ENCODE peak calls at places on chromosomes 11 and 22, in ten cellular contexts. One of them, this sample, is unnamed.

GRCh38 chr22:29163808-29164207 is 41.9 kb upstream of the EMID1 start:
- DNase-seq in fibroblast of pulmonary artery: no peak
- DNase-seq in tibial artery: no peak
- DNase-seq in esophagus muscularis mucosa: no peak
- DNase-seq in fibroblast of mammary gland: no peak
- DNase-seq in stomach: no peak
- DNase-seq in nephron progenitor cell: no peak
- DNase-seq in GM23338: no peak
- DNase-seq in left ventricle myocardium inferior: no peak
- DNase-seq in GM10248: no peak
- DNase-seq in this sample: no peak

GRCh38 chr22:35883028-35883620 is 145.5 kb downstream of the RBFOX2 start:
- DNase-seq in fibroblast of pulmonary artery: peak
- DNase-seq in tibial artery: no peak
- DNase-seq in esophagus muscularis mucosa: no peak
- DNase-seq in fibroblast of mammary gland: peak
- DNase-seq in stomach: no peak
- DNase-seq in nephron progenitor cell: no peak
- DNase-seq in GM23338: peak
- DNase-seq in left ventricle myocardium inferior: no peak
- DNase-seq in GM10248: no peak
- DNase-seq in this sample: no peak

GRCh38 chr11:30282289-30282631 is 40.6 kb upstream of the ARL14EP start:
- DNase-seq in fibroblast of pulmonary artery: no peak
- DNase-seq in tibial artery: no peak
- DNase-seq in esophagus muscularis mucosa: no peak
- DNase-seq in fibroblast of mammary gland: no peak
- DNase-seq in stomach: no peak
- DNase-seq in nephron progenitor cell: no peak
- DNase-seq in GM23338: peak
- DNase-seq in left ventricle myocardium inferior: no peak
- DNase-seq in GM10248: no peak
- DNase-seq in this sample: no peak

GRCh38 chr11:56842829-56843794 is 94.6 kb upstream of the OR9G4 start:
- DNase-seq in fibroblast of pulmonary artery: no peak
- DNase-seq in tibial artery: no peak
- DNase-seq in esophagus muscularis mucosa: no peak
- DNase-seq in fibroblast of mammary gland: no peak
- DNase-seq in stomach: no peak
- DNase-seq in nephron progenitor cell: no peak
- DNase-seq in GM23338: no peak
- DNase-seq in left ventricle myocardium inferior: no peak
- DNase-seq in GM10248: no peak
- DNase-seq in this sample: no peak

GRCh38 chr11:121722431-121723256 is 269.9 kb upstream of the SORL1-AS1 start:
- DNase-seq in fibroblast of pulmonary artery: peak
- DNase-seq in tibial artery: peak
- DNase-seq in esophagus muscularis mucosa: peak
- DNase-seq in fibroblast of mammary gland: peak
- DNase-seq in stomach: peak
- DNase-seq in nephron progenitor cell: peak
- DNase-seq in GM23338: peak
- DNase-seq in left ventricle myocardium inferior: peak
- DNase-seq in GM10248: peak
- DNase-seq in this sample: peak

GRCh38 chr11:115616941-115617340 is 112.7 kb upstream of the CADM1 start:
- DNase-seq in fibroblast of pulmonary artery: no peak
- DNase-seq in tibial artery: no peak
- DNase-seq in esophagus muscularis mucosa: no peak
- DNase-seq in fibroblast of mammary gland: peak
- DNase-seq in stomach: no peak
- DNase-seq in nephron progenitor cell: peak
- DNase-seq in GM23338: no peak
- DNase-seq in left ventricle myocardium inferior: peak
- DNase-seq in GM10248: no peak
- DNase-seq in this sample: no peak

GRCh38 chr11:8833568-8834275 is 77.3 kb upstream of the AKIP1 start:
- DNase-seq in fibroblast of pulmonary artery: no peak
- DNase-seq in tibial artery: no peak
- DNase-seq in esophagus muscularis mucosa: no peak
- DNase-seq in fibroblast of mammary gland: peak
- DNase-seq in stomach: no peak
- DNase-seq in nephron progenitor cell: no peak
- DNase-seq in GM23338: peak
- DNase-seq in left ventricle myocardium inferior: no peak
- DNase-seq in GM10248: no peak
- DNase-seq in this sample: peak

GRCh38 chr22:39139933-39140332 is 12.5 kb downstream of the CBX7 start:
- DNase-seq in fibroblast of pulmonary artery: no peak
- DNase-seq in tibial artery: no peak
- DNase-seq in esophagus muscularis mucosa: no peak
- DNase-seq in fibroblast of mammary gland: no peak
- DNase-seq in stomach: no peak
- DNase-seq in nephron progenitor cell: no peak
- DNase-seq in GM23338: no peak
- DNase-seq in left ventricle myocardium inferior: no peak
- DNase-seq in GM10248: no peak
- DNase-seq in this sample: no peak

GRCh38 chr11:69497221-69497787 is 15.8 kb downstream of the LINC01488 start:
- DNase-seq in fibroblast of pulmonary artery: peak
- DNase-seq in tibial artery: peak
- DNase-seq in esophagus muscularis mucosa: no peak
- DNase-seq in fibroblast of mammary gland: peak
- DNase-seq in stomach: peak
- DNase-seq in nephron progenitor cell: peak
- DNase-seq in GM23338: peak
- DNase-seq in left ventricle myocardium inferior: peak
- DNase-seq in GM10248: no peak
- DNase-seq in this sample: no peak

GRCh38 chr22:20615533-20616450 is 108.4 kb downstream of the MED15 start:
- DNase-seq in fibroblast of pulmonary artery: no peak
- DNase-seq in tibial artery: no peak
- DNase-seq in esophagus muscularis mucosa: no peak
- DNase-seq in fibroblast of mammary gland: no peak
- DNase-seq in stomach: no peak
- DNase-seq in nephron progenitor cell: no peak
- DNase-seq in GM23338: peak
- DNase-seq in left ventricle myocardium inferior: no peak
- DNase-seq in GM10248: no peak
- DNase-seq in this sample: no peak

GRCh38 chr22:20430641-20431519 is 6.7 kb downstream of the SCARF2 start:
- DNase-seq in fibroblast of pulmonary artery: no peak
- DNase-seq in tibial artery: no peak
- DNase-seq in esophagus muscularis mucosa: no peak
- DNase-seq in fibroblast of mammary gland: no peak
- DNase-seq in stomach: peak
- DNase-seq in nephron progenitor cell: peak
- DNase-seq in GM23338: peak
- DNase-seq in left ventricle myocardium inferior: peak
- DNase-seq in GM10248: no peak
- DNase-seq in this sample: no peak

GRCh38 chr11:64593156-64594105 is 2.4 kb downstream of the SLC22A12 start:
- DNase-seq in fibroblast of pulmonary artery: no peak
- DNase-seq in tibial artery: no peak
- DNase-seq in esophagus muscularis mucosa: no peak
- DNase-seq in fibroblast of mammary gland: no peak
- DNase-seq in stomach: no peak
- DNase-seq in nephron progenitor cell: no peak
- DNase-seq in GM23338: no peak
- DNase-seq in left ventricle myocardium inferior: no peak
- DNase-seq in GM10248: no peak
- DNase-seq in this sample: no peak

GRCh38 chr22:38196791-38197429 is 4.9 kb upstream of the MAFF start:
- DNase-seq in fibroblast of pulmonary artery: no peak
- DNase-seq in tibial artery: no peak
- DNase-seq in esophagus muscularis mucosa: no peak
- DNase-seq in fibroblast of mammary gland: no peak
- DNase-seq in stomach: no peak
- DNase-seq in nephron progenitor cell: no peak
- DNase-seq in GM23338: peak
- DNase-seq in left ventricle myocardium inferior: no peak
- DNase-seq in GM10248: no peak
- DNase-seq in this sample: no peak

GRCh38 chr22:17536269-17536668 is 27.0 kb upstream of the SLC25A18 start:
- DNase-seq in fibroblast of pulmonary artery: peak
- DNase-seq in tibial artery: no peak
- DNase-seq in esophagus muscularis mucosa: no peak
- DNase-seq in fibroblast of mammary gland: no peak
- DNase-seq in stomach: no peak
- DNase-seq in nephron progenitor cell: no peak
- DNase-seq in GM23338: peak
- DNase-seq in left ventricle myocardium inferior: no peak
- DNase-seq in GM10248: no peak
- DNase-seq in this sample: no peak

DNA sequence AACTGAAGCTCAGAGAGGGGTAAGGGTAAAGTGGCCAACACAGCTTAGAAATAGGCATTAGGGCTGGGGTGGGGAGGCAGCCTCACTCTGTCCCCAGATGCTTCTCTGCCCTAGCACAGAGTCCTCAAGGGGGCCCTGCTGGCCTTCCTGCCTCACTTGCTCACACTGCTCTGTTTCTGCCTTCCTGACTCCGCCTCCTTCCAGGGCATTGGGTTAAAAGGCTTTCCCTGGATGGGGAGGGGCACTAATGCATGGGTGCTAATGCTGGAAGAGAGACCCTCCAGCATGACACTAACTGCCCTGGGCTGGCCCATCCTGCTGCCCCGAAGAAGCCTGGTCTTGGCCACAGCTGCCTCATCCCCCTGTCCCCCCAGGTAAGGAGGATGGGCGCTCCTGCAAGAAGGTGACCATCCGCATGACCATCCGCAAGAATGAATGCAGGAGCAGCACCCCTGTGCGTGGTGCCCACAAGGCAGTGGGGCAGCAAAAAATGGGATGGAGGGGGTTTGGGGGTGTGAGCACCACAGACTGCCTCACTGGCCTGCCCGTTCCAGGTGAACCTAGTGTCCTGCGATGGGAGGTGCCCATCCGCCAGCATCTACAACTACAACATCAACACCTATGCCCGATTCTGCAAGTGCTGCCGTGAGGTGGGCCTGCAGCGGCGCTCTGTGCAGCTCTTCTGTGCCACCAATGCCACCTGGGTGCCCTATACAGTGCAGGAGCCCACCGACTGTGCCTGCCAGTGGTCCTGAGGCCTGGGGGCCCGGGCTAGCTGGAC is 74.0 kb upstream of the MYOD1 start:
- DNase-seq in fibroblast of pulmonary artery: no peak
- DNase-seq in tibial artery: no peak
- DNase-seq in esophagus muscularis mucosa: peak
- DNase-seq in fibroblast of mammary gland: no peak
- DNase-seq in stomach: no peak
- DNase-seq in nephron progenitor cell: no peak
- DNase-seq in GM23338: peak
- DNase-seq in left ventricle myocardium inferior: no peak
- DNase-seq in GM10248: peak
- DNase-seq in this sample: no peak
- TF ChIP-seq CTCF in fibroblast of pulmonary artery: no peak
- TF ChIP-seq CTCF in tibial artery: no peak
- TF ChIP-seq CTCF in esophagus muscularis mucosa: no peak
- TF ChIP-seq CTCF in fibroblast of mammary gland: no peak
- TF ChIP-seq CTCF in stomach: no peak
- TF ChIP-seq CTCF in nephron progenitor cell: no peak
- TF ChIP-seq CTCF in GM23338: no peak
- TF ChIP-seq CTCF in left ventricle myocardium inferior: no peak
- TF ChIP-seq CTCF in GM10248: no peak
- TF ChIP-seq CTCF in this sample: no peak

DNA sequence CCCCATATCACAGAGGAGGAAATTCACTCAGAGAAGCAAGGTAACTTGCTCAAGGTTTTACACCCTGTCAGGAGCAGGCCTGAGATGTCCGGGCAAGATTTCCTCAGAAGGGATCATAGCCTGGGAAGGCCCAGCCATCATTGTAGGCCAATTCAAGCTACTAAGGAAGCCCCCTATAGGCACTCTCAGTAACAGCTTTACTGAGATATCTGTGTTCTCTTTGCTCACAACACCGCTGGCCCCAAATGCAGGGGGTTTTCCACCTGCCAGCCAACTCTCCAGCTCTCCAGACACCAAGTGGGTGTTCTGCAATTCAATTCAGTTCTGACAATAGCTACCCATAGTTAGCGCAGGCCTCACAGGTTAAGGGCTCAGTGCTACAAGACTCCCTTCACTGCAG is 84.0 kb downstream of the SLC36A4 start:
- DNase-seq in fibroblast of pulmonary artery: no peak
- DNase-seq in tibial artery: no peak
- DNase-seq in esophagus muscularis mucosa: no peak
- DNase-seq in fibroblast of mammary gland: no peak
- DNase-seq in stomach: no peak
- DNase-seq in nephron progenitor cell: no peak
- DNase-seq in GM23338: peak
- DNase-seq in left ventricle myocardium inferior: no peak
- DNase-seq in GM10248: no peak
- DNase-seq in this sample: no peak
- TF ChIP-seq CTCF in fibroblast of pulmonary artery: no peak
- TF ChIP-seq CTCF in tibial artery: no peak
- TF ChIP-seq CTCF in esophagus muscularis mucosa: no peak
- TF ChIP-seq CTCF in fibroblast of mammary gland: no peak
- TF ChIP-seq CTCF in stomach: no peak
- TF ChIP-seq CTCF in nephron progenitor cell: no peak
- TF ChIP-seq CTCF in GM23338: peak
- TF ChIP-seq CTCF in left ventricle myocardium inferior: no peak
- TF ChIP-seq CTCF in GM10248: no peak
- TF ChIP-seq CTCF in this sample: no peak

DNA sequence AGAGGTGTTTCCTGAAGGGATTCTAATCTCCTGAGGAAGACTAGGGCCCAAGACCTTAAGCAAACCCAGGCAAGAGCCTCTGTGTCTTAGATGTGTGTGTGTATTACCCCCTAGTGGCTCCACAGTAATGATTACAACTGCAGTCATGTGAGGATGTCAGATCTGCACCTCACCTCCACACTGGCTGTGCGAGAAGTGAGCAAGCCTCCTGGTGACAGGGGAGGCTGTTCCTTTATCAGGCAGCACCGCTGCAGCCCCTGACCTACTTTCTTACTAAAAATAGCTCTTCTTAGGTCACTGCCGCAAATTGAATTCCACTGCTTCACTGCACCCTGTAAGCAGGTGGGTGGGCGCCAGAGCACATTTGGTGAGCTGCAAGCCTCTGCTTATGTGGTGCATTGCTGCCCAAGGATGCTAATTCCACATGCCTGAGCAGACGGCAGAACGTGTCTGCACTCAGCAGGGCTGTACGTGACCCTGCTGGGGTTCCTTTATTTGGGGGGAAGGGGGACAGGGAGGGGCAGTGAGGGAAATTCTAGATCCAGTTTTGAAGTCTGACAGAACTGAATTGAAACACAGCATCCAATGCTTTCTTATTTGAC is 112.4 kb downstream of the KCNC1 start:
- DNase-seq in fibroblast of pulmonary artery: peak
- DNase-seq in tibial artery: no peak
- DNase-seq in esophagus muscularis mucosa: no peak
- DNase-seq in fibroblast of mammary gland: peak
- DNase-seq in stomach: no peak
- DNase-seq in nephron progenitor cell: peak
- DNase-seq in GM23338: peak
- DNase-seq in left ventricle myocardium inferior: no peak
- DNase-seq in GM10248: no peak
- DNase-seq in this sample: no peak
- TF ChIP-seq CTCF in fibroblast of pulmonary artery: peak
- TF ChIP-seq CTCF in tibial artery: no peak
- TF ChIP-seq CTCF in esophagus muscularis mucosa: no peak
- TF ChIP-seq CTCF in fibroblast of mammary gland: peak
- TF ChIP-seq CTCF in stomach: no peak
- TF ChIP-seq CTCF in nephron progenitor cell: no peak
- TF ChIP-seq CTCF in GM23338: no peak
- TF ChIP-seq CTCF in left ventricle myocardium inferior: peak
- TF ChIP-seq CTCF in GM10248: no peak
- TF ChIP-seq CTCF in this sample: no peak

GRCh38 chr11:96827164-96827563 is 437.4 kb downstream of the JRKL start:
- DNase-seq in fibroblast of pulmonary artery: peak
- DNase-seq in tibial artery: no peak
- DNase-seq in esophagus muscularis mucosa: no peak
- DNase-seq in fibroblast of mammary gland: peak
- DNase-seq in stomach: no peak
- DNase-seq in nephron progenitor cell: peak
- DNase-seq in GM23338: peak
- DNase-seq in left ventricle myocardium inferior: no peak
- DNase-seq in GM10248: no peak
- DNase-seq in this sample: no peak
- TF ChIP-seq CTCF in fibroblast of pulmonary artery: peak
- TF ChIP-seq CTCF in tibial artery: no peak
- TF ChIP-seq CTCF in esophagus muscularis mucosa: no peak
- TF ChIP-seq CTCF in fibroblast of mammary gland: peak
- TF ChIP-seq CTCF in stomach: no peak
- TF ChIP-seq CTCF in nephron progenitor cell: peak
- TF ChIP-seq CTCF in GM23338: peak
- TF ChIP-seq CTCF in left ventricle myocardium inferior: peak
- TF ChIP-seq CTCF in GM10248: no peak
- TF ChIP-seq CTCF in this sample: no peak

This sample was measured in osteocyte.